ENCODE peak calls at places on chromosomes 2 and 18, in six cellular contexts. U is NCI-H2029 treated with DMSO at 0.1 percent for 48 hours, V is nucleus accumbens, L is T-helper 9 cell, T is RWPE1, S is Daoy. X is an unnamed sample.

GRCh38 chr2:70632388-70632787 is 78.8 kb upstream of the TGFA start:
- DNase-seq in U (no peak), V (no peak), S (no peak), T (no peak), L (no peak), X (no peak)

GRCh38 chr18:75840131-75840530 is 412.6 kb upstream of the SMIM21 start:
- DNase-seq in L (no peak), U (no peak), S (no peak), V (no peak), T (no peak), X (no peak)

GRCh38 chr2:148966432-148966758 is 72.1 kb upstream of the LYPD6B start:
- DNase-seq in U (no peak), S (no peak), L (no peak), V (no peak), T (no peak), X (no peak)

GRCh38 chr2:156343940-156344301 is 11.4 kb upstream of the NR4A2 start:
- DNase-seq in T (no peak), L (no peak), U (no peak), V (no peak), S (no peak), X (no peak)

GRCh38 chr2:60925994-60926750 is 44.8 kb downstream of the REL start:
- DNase-seq in V (no peak), U (peak), T (no peak), L (no peak), S (no peak), X (no peak)

GRCh38 chr2:19871836-19872235 is 29.9 kb downstream of the TTC32 start:
- DNase-seq in T (no peak), S (no peak), U (no peak), V (no peak), L (no peak), X (no peak)

GRCh38 chr2:240170354-240170735 is 29.9 kb upstream of the OTOS start:
- DNase-seq in S (peak), U (no peak), L (no peak), V (no peak), T (no peak), X (no peak)

GRCh38 chr2:209787416-209787815 is 15.8 kb downstream of the UNC80 start:
- DNase-seq in U (no peak), T (no peak), V (no peak), L (no peak), S (no peak), X (no peak)

X was measured in head of caudate nucleus.